ENCODE peak calls at places on chromosomes 11 and 22, in six cellular contexts. O is body of pancreas; Z is stomach; T is CD8-positive, alpha-beta T cell; V is ovary; C is brain microvascular endothelial cell. W is an unnamed sample. For H3K36me3, the result is how much of the 10 kb centered on the place peaks cover.

GRCh38 chr22:38788016-38788415 is 5.9 kb downstream of the DNAL4 start:
- DNase-seq in O (peak), Z (no peak), T (no peak), V (no peak), C (peak), W (peak)

GRCh38 chr11:70746351-70746750 is 348.0 kb downstream of the CTTN start:
- DNase-seq in O (no peak), Z (no peak), T (no peak), V (no peak), C (no peak), W (no peak)

GRCh38 chr22:20386972-20387371 is 7.0 kb upstream of the ZNF74 start:
- DNase-seq in O (no peak), Z (no peak), T (no peak), V (no peak), C (no peak), W (no peak)

GRCh38 chr11:61580292-61580888 is 486 bp downstream of the SYT7 start:
- DNase-seq in O (peak), Z (no peak), T (no peak), V (peak), C (no peak), W (no peak)

GRCh38 chr11:132050577-132051180 is 680.3 kb downstream of the NTM start:
- DNase-seq in O (no peak), Z (no peak), T (no peak), V (no peak), C (no peak), W (no peak)

GRCh38 chr11:22797081-22797480 is 32.5 kb downstream of the SVIP start:
- DNase-seq in O (no peak), Z (no peak), T (no peak), V (no peak), C (no peak), W (no peak)

GRCh38 chr22:31093956-31094622 is 13.0 kb downstream of the SMTN start:
- DNase-seq in O (peak), Z (peak), T (no peak), V (peak), C (no peak), W (no peak)

GRCh38 chr22:20440637-20441591 is 3.3 kb upstream of the SCARF2 start:
- DNase-seq in O (peak), Z (no peak), T (no peak), V (no peak), C (no peak), W (peak)

GRCh38 chr11:59463176-59463575 is 6.4 kb downstream of the OR4D6 start:
- DNase-seq in O (no peak), Z (no peak), T (no peak), V (no peak), C (no peak), W (no peak)

GRCh38 chr22:26923498-26923897 is 266.1 kb downstream of the MIAT start:
- DNase-seq in O (no peak), Z (no peak), T (no peak), V (no peak), C (no peak), W (no peak)

GRCh38 chr22:20107951-20108756 is 7.8 kb upstream of the RANBP1 start:
- DNase-seq in O (no peak), Z (no peak), T (no peak), V (no peak), C (no peak), W (no peak)

GRCh38 chr11:104570088-104570701 is 328.1 kb downstream of the CASP12 start:
- DNase-seq in O (no peak), Z (no peak), T (no peak), V (no peak), C (peak), W (no peak)

GRCh38 chr11:100827934-100828661 is 141.0 kb downstream of the ARHGAP42 start:
- DNase-seq in O (peak), Z (no peak), T (no peak), V (no peak), C (peak), W (peak)

GRCh38 chr11:79026803-79027445 is 413.9 kb downstream of the TENM4 start:
- DNase-seq in O (no peak), Z (no peak), T (no peak), V (no peak), C (no peak), W (no peak)

GRCh38 chr11:48006301-48006992 is 26.1 kb downstream of the PTPRJ start:
- DNase-seq in O (no peak), Z (no peak), T (peak), V (no peak), C (peak), W (no peak)

GRCh38 chr11:2779499-2779980 is 79.7 kb upstream of the KCNQ1OT1 start:
- DNase-seq in O (no peak), Z (no peak), T (peak), V (no peak), C (no peak), W (peak)

GRCh38 chr22:19890502-19891349 is 36.1 kb upstream of the GNB1L start:
- DNase-seq in O (no peak), Z (no peak), T (no peak), V (no peak), C (no peak), W (no peak)

GRCh38 chr22:44588348-44588747 is 90.3 kb upstream of the RTL6 start:
- DNase-seq in O (no peak), Z (no peak), T (no peak), V (no peak), C (no peak), W (no peak)

GRCh38 chr11:59264736-59265135 is 52.0 kb upstream of the MPEG1 start:
- DNase-seq in O (no peak), Z (no peak), T (no peak), V (no peak), C (no peak), W (no peak)

GRCh38 chr11:85821636-85822035 is 10.7 kb upstream of the SYTL2 start:
- DNase-seq in O (peak), Z (peak), T (no peak), V (no peak), C (peak), W (no peak)

GRCh38 chr22:32044913-32045312 is 1.9 kb downstream of the SLC5A1 start:
- DNase-seq in O (peak), Z (peak), T (no peak), V (no peak), C (no peak), W (no peak)

GRCh38 chr11:72777755-72778278 is 16.0 kb downstream of the STARD10 start:
- DNase-seq in O (peak), Z (peak), T (no peak), V (no peak), C (no peak), W (peak)

GRCh38 chr11:112581747-112582146 is 321.1 kb upstream of the PLET1 start:
- DNase-seq in O (no peak), Z (no peak), T (no peak), V (no peak), C (no peak), W (no peak)

GRCh38 chr11:27740362-27741024 is 40.2 kb upstream of the BDNF start:
- DNase-seq in O (no peak), Z (no peak), T (no peak), V (no peak), C (no peak), W (no peak)

GRCh38 chr22:44884562-44884961 is 125.2 kb downstream of the PHF21B start:
- DNase-seq in O (no peak), Z (no peak), T (no peak), V (no peak), C (no peak), W (no peak)

GRCh38 chr11:102933627-102934026 is 21.9 kb downstream of the MMP13 start:
- DNase-seq in O (no peak), Z (no peak), T (no peak), V (no peak), C (no peak), W (no peak)

GRCh38 chr22:29660021-29660420 is 56.6 kb downstream of the NF2 start:
- DNase-seq in O (no peak), Z (no peak), T (no peak), V (no peak), C (no peak), W (no peak)
- H3K36me3 ChIP-seq in O (under half), Z (half or more), T (under half), V (under half), C (under half), W (under half)

GRCh38 chr22:37634505-37635002 is 4.9 kb upstream of the SH3BP1 start:
- DNase-seq in O (no peak), Z (no peak), T (no peak), V (peak), C (no peak), W (peak)

GRCh38 chr22:37635157-37635556 is 4.3 kb upstream of the SH3BP1 start:
- DNase-seq in O (no peak), Z (no peak), T (no peak), V (peak), C (no peak), W (no peak)

GRCh38 chr22:37636949-37637273 is 2.6 kb upstream of the SH3BP1 start:
- DNase-seq in O (no peak), Z (no peak), T (no peak), V (no peak), C (no peak), W (no peak)

GRCh38 chr22:37638351-37639069 is 959 bp upstream of the SH3BP1 start:
- DNase-seq in O (no peak), Z (peak), T (peak), V (peak), C (no peak), W (no peak)

GRCh38 chr22:37636186-37636948 is 3.1 kb upstream of the SH3BP1 start:
- DNase-seq in O (no peak), Z (peak), T (no peak), V (peak), C (peak), W (no peak)
- TF ChIP-seq CTCF in O (no peak), Z (no peak), T (no peak), V (no peak), C (peak), W (peak)

DNA sequence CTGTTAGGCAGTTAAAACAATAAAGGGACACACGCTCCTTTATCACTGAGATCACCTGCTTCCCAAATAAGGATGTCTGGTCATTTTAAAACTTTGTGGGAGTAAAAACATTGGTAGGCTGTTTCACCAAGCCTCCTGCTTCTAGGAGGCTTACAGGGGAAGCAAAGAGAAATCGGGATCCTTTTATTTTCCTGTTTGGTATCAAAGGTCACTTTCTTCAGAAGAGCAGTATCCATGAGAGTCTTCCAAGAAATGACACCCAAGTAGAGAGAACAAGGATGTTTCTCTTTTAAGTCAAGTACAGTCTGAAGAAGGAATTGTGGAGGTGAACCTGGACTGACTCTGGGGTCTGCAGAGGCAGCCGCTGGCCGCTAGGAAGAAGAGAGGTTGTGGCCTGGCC is 36.9 kb upstream of the BID start:
- DNase-seq in O (no peak), Z (no peak), T (no peak), V (no peak), C (no peak), W (no peak)
- H3K36me3 ChIP-seq in O (under half), Z (half or more), T (under half), V (under half), C (under half), W (under half)

GRCh38 chr11:31214337-31214736 is 155.2 kb downstream of the DCDC1 start:
- DNase-seq in O (no peak), Z (no peak), T (no peak), V (no peak), C (no peak), W (no peak)
- TF ChIP-seq CTCF in O (no peak), Z (no peak), T (no peak), V (no peak), C (no peak), W (no peak)

GRCh38 chr11:211295-211694 is 3.8 kb downstream of the RIC8A start:
- DNase-seq in O (no peak), Z (peak), T (no peak), V (no peak), C (no peak), W (no peak)
- H3K36me3 ChIP-seq in O (under half), Z (half or more), T (half or more), V (under half), C (half or more), W (under half)

GRCh38 chr11:65569973-65570918 is at the start of gene ZNRD2:
- DNase-seq in O (peak), Z (peak), T (peak), V (peak), C (peak), W (peak)

GRCh38 chr11:65573391-65574146 is 1.2 kb downstream of the FAM89B start:
- DNase-seq in O (peak), Z (no peak), T (peak), V (peak), C (no peak), W (no peak)

GRCh38 chr11:65572356-65573043 is at the start of gene FAM89B:
- DNase-seq in O (peak), Z (peak), T (peak), V (peak), C (peak), W (peak)

GRCh38 chr11:65571420-65571819 is 918 bp upstream of the FAM89B start:
- DNase-seq in O (peak), Z (no peak), T (no peak), V (no peak), C (no peak), W (no peak)

DNA sequence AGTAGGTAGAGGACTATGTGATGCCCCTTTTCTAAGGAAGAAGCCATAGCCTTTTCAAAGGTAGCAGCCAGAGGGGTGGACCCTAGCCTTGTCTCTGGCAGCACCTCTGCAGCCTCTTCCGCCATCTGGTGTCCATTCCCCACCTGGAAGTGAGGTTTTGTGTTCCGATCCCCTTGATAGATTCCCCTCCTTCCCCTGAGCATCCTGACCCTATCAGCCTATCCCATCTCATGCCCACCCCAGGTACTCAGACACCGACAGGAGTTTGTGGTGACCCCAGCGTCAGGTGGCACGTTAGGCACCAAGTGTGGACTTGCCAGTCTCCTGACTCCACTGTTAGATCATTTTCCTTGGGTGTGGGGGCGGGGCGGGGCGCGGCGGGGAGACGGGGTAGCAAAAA is 398 bp upstream of the FAM89B start:
- DNase-seq in O (peak), Z (peak), T (peak), V (no peak), C (no peak), W (peak)
- TF ChIP-seq CTCF in O (peak), Z (peak), T (no peak), V (peak), C (peak), W (peak)

GRCh38 chr11:66696186-66696585 is 18.5 kb upstream of the RBM4B start:
- DNase-seq in O (no peak), Z (no peak), T (no peak), V (no peak), C (no peak), W (no peak)
- H3K36me3 ChIP-seq in O (under half), Z (under half), T (under half), V (under half), C (under half), W (half or more)

GRCh38 chr22:37058917-37059701 is 7.6 kb downstream of the KCTD17 start:
- DNase-seq in O (no peak), Z (no peak), T (no peak), V (no peak), C (no peak), W (no peak)
- TF ChIP-seq CTCF in O (no peak), Z (no peak), T (no peak), V (no peak), C (no peak), W (no peak)

GRCh38 chr22:28788601-28789000 is 11.8 kb downstream of the XBP1 start:
- DNase-seq in O (no peak), Z (no peak), T (no peak), V (no peak), C (no peak), W (no peak)
- H3K36me3 ChIP-seq in O (under half), Z (half or more), T (under half), V (under half), C (under half), W (half or more)

GRCh38 chr11:64127267-64128072 is 38.4 kb downstream of the MACROD1 start:
- DNase-seq in O (no peak), Z (no peak), T (no peak), V (no peak), C (no peak), W (no peak)
- TF ChIP-seq CTCF in O (no peak), Z (no peak), T (no peak), V (no peak), C (no peak), W (no peak)

W was measured in BE2C.